ENCODE peak calls at places on chromosome 7, in four cellular contexts. Y, C, E and O are unnamed samples. For H3K9me3, the result is how much of the 10 kb centered on the place peaks cover.

GRCh38 chr7:20331231-20331880 is 656 bp downstream of the ITGB8 start:
- DNase-seq in Y (peak), C (no peak), E (peak), O (peak)

GRCh38 chr7:90933984-90934383 is 330.2 kb upstream of the FZD1 start:
- DNase-seq in Y (no peak), C (no peak), E (no peak), O (no peak)

GRCh38 chr7:30656611-30657010 is 25.6 kb downstream of the CRHR2 start:
- DNase-seq in Y (no peak), C (no peak), E (peak), O (no peak)

GRCh38 chr7:80916770-80917681 is 1.8 kb downstream of the SEMA3C start:
- DNase-seq in Y (no peak), C (no peak), E (no peak), O (no peak)

GRCh38 chr7:114047889-114048288 is 129.1 kb upstream of the PPP1R3A start:
- DNase-seq in Y (no peak), C (no peak), E (no peak), O (no peak)

GRCh38 chr7:156003220-156004162 is 191.2 kb upstream of the SHH start:
- DNase-seq in Y (no peak), C (no peak), E (no peak), O (no peak)

GRCh38 chr7:55365103-55365679 is at the start of gene LANCL2:
- DNase-seq in Y (peak), C (no peak), E (no peak), O (no peak)

GRCh38 chr7:84629640-84630318 is 435.2 kb upstream of the SEMA3A start:
- DNase-seq in Y (no peak), C (no peak), E (no peak), O (no peak)

GRCh38 chr7:100516135-100516812 is 22.7 kb upstream of the AGFG2 start:
- DNase-seq in Y (peak), C (peak), E (peak), O (no peak)

GRCh38 chr7:22696672-22697071 is 30.3 kb upstream of the IL6 start:
- DNase-seq in Y (no peak), C (no peak), E (no peak), O (no peak)

GRCh38 chr7:106041140-106041717 is 70.9 kb downstream of the SYPL1 start:
- DNase-seq in Y (no peak), C (no peak), E (peak), O (no peak)

GRCh38 chr7:45646996-45647411 is 72.8 kb downstream of the ADCY1 start:
- DNase-seq in Y (no peak), C (no peak), E (no peak), O (no peak)

GRCh38 chr7:128829391-128830166 is 627 bp upstream of the FLNC start:
- DNase-seq in Y (no peak), C (no peak), E (peak), O (peak)

GRCh38 chr7:155788616-155789000 is 23.7 kb downstream of the SHH start:
- DNase-seq in Y (no peak), C (no peak), E (peak), O (no peak)

DNA sequence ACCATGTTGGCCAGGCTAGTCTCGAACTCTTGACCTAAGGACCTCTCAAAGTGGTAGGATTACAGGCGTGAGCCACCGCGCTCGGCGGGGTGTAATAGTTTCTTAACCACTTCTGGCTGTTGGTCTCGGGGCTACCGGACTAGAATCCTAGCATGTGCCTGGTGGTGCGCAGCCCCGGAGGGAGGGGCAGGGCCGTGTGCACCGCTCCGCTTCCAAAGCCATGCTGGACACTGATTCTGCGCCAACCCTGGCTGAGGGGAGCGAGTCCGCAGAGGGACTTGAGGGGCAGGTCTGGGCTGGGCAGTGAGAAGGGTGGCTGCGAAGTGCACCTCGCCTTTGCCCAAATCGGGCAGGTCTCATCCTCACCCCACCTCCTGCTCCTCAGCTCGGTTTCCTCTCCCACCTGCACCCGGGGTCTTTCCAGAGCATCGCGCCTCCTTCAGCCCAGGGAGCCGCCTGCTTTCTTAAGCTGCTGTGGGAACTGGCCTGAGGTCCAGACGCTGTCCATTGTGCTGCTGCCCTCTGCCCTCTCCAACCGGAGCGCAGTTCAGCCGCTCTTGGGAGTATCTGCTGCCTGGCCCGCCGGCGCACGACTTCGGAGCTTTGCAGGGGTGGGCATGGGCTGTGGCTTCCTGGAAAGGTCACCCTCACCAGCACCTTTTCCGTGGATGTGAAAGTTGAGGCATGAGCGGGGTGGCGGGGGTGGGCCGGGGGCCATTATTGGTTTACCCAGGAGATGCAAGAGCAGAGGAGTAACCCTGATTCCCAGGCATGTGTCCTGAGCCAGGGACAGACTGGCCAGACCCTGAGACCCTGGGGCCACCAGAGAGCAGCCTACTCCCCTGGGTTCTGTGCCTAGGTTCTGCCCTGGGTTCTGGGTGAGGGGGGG is 422.6 kb upstream of the NUPR2 start:
- DNase-seq in Y (no peak), C (no peak), E (no peak), O (no peak)
- H3K9me3 ChIP-seq in Y (under half), C (under half), E (under half), O (under half)

GRCh38 chr7:158828343-158829020 is 827 bp downstream of the ESYT2 start:
- DNase-seq in Y (peak), C (no peak), E (peak), O (peak)

GRCh38 chr7:158829342-158830210 is at the start of gene ESYT2:
- DNase-seq in Y (peak), C (peak), E (peak), O (peak)

GRCh38 chr7:158825628-158826289 is 3.5 kb downstream of the ESYT2 start:
- DNase-seq in Y (no peak), C (no peak), E (no peak), O (no peak)

GRCh38 chr7:158829021-158829341 is 328 bp downstream of the ESYT2 start:
- DNase-seq in Y (no peak), C (peak), E (no peak), O (peak)

GRCh38 chr7:158827411-158828342 is 1.6 kb downstream of the ESYT2 start:
- DNase-seq in Y (no peak), C (no peak), E (no peak), O (no peak)
- H3K27ac ChIP-seq in Y (peak), C (peak), E (peak), O (peak)

DNA sequence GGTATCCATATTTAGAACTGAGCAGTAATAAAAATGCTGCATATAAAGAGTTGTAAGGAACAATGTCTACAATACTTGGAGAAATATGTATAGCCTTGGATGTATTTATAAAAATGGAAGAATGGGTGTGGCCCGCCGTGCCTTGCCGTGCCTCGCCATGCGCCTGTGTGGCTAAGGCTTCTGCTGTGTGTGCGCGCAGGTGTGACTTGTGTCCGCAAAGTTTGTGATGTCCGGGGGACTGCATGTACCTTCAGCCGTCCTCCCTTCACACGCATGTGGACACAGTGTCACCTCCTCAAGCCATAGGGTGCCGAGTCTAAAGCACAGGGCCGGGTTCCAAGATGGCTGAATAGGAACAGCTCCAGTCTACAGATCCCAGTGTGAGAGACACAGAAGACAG is 9.8 kb downstream of the SAMD9 start:
- DNase-seq in Y (no peak), C (no peak), E (no peak), O (no peak)
- H3K9me3 ChIP-seq in Y (half or more), C (under half), E (under half), O (under half)

GRCh38 chr7:1567893-1568292 is 1.9 kb downstream of the PSMG3 start:
- DNase-seq in Y (no peak), C (no peak), E (no peak), O (no peak)
- H3K27ac ChIP-seq in Y (peak), C (no peak), E (no peak), O (no peak)

DNA sequence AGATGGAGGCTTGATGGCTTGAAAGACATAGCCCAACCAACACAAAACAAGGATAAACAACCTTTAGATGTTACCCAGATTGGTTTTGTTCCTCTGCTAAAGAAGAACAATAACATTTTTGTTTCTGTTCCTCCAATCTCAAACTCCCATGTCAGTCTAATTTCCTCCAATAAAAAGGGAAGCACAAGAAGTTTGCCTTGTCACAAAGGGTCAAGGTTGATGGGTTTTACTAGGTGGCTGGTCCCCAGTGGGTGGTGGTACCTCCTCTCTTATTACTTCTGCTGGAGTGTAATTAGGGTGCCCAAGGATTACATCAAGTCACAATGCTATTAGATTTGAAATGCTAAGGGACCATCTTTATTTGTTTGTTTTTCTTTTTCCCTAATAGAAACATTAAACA is 78.2 kb upstream of the AOAH start:
- DNase-seq in Y (no peak), C (no peak), E (no peak), O (no peak)
- H3K9me3 ChIP-seq in Y (under half), C (under half), E (under half), O (under half)

GRCh38 chr7:12685550-12685949 is 1.9 kb upstream of the ARL4A start:
- DNase-seq in Y (no peak), C (peak), E (no peak), O (no peak)
- H3K27ac ChIP-seq in Y (peak), C (peak), E (peak), O (no peak)

GRCh38 chr7:158145370-158145769 is 442.3 kb downstream of the PTPRN2 start:
- DNase-seq in Y (no peak), C (no peak), E (no peak), O (no peak)
- H3K9me3 ChIP-seq in Y (under half), C (under half), E (under half), O (under half)

DNA sequence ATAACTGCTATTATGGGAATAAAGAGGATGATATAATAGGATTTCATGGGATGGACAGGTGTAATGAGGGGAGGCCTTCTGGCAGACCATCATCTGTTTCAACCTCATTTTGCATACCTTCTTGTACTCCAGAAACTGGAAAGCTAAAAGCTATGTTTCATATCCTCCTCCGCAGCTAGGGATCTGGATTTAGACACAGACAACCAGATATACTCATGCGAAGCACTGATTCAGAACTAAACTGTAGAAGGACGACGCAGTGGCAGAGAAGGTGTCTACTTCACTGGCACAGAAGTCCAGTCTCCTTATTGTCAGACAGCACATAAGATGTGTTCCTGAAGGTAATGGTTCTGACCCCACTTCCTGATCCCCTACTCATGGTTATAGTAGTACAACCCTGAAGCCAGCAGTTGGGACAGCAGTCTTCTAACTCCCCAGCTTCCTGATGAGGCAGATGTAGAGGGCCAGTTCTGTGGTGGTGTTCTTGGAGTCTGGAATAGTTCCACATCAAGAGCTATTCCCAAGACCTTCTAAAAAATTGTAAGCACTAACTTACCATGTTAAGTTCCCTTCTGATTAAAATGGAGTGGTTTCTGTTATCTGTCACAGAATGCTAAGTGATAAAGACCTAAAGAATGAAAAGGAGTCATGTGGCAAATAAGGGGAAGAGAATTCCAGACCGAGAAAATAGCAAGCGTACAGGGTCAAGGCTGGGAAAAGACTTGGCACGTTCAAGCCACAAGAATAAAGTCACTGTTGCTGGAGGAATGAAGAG is 550.3 kb downstream of the GRM8 start:
- DNase-seq in Y (no peak), C (no peak), E (no peak), O (no peak)
- H3K27ac ChIP-seq in Y (no peak), C (no peak), E (no peak), O (no peak)

GRCh38 chr7:14582010-14582409 is 320.5 kb downstream of the DGKB start:
- DNase-seq in Y (no peak), C (no peak), E (no peak), O (no peak)
- H3K9me3 ChIP-seq in Y (under half), C (under half), E (under half), O (under half)

GRCh38 chr7:149261321-149261828 is 621 bp upstream of the ZNF783 start:
- DNase-seq in Y (no peak), C (no peak), E (no peak), O (no peak)
- H3K27ac ChIP-seq in Y (peak), C (peak), E (peak), O (no peak)